ENCODE peak calls at places on chromosomes 5 and 9, in eight cellular contexts. One of them, this sample, is unnamed.

GRCh38 chr9:121684381-121685145 is 33.1 kb downstream of the DAB2IP start:
- DNase-seq in nephron progenitor cell: peak
- DNase-seq in kidney epithelial cell: no peak
- DNase-seq in HFF-Myc: no peak
- DNase-seq in neural crest cell: peak
- DNase-seq in fibroblast of lung: peak
- DNase-seq in heart left ventricle: peak
- DNase-seq in astrocyte of the cerebellum: no peak
- DNase-seq in this sample: no peak

GRCh38 chr5:95959964-95960801 is 1.5 kb downstream of the ELL2 start:
- DNase-seq in fibroblast of lung: peak
- DNase-seq in HFF-Myc: no peak
- DNase-seq in astrocyte of the cerebellum: no peak
- DNase-seq in nephron progenitor cell: peak
- DNase-seq in kidney epithelial cell: no peak
- DNase-seq in neural crest cell: no peak
- DNase-seq in heart left ventricle: peak
- DNase-seq in this sample: no peak

GRCh38 chr5:157740211-157740610 is 3.3 kb upstream of the LSM11 start:
- DNase-seq in neural crest cell: no peak
- DNase-seq in fibroblast of lung: no peak
- DNase-seq in nephron progenitor cell: peak
- DNase-seq in astrocyte of the cerebellum: no peak
- DNase-seq in HFF-Myc: no peak
- DNase-seq in kidney epithelial cell: no peak
- DNase-seq in heart left ventricle: no peak
- DNase-seq in this sample: no peak

GRCh38 chr5:163642904-163643303 is 137.5 kb downstream of the MAT2B start:
- DNase-seq in HFF-Myc: no peak
- DNase-seq in fibroblast of lung: no peak
- DNase-seq in heart left ventricle: no peak
- DNase-seq in kidney epithelial cell: no peak
- DNase-seq in astrocyte of the cerebellum: no peak
- DNase-seq in nephron progenitor cell: no peak
- DNase-seq in neural crest cell: no peak
- DNase-seq in this sample: no peak

GRCh38 chr9:136091582-136092352 is 3.3 kb downstream of the NACC2 start:
- DNase-seq in HFF-Myc: no peak
- DNase-seq in nephron progenitor cell: no peak
- DNase-seq in astrocyte of the cerebellum: no peak
- DNase-seq in neural crest cell: no peak
- DNase-seq in heart left ventricle: peak
- DNase-seq in kidney epithelial cell: no peak
- DNase-seq in fibroblast of lung: no peak
- DNase-seq in this sample: no peak

GRCh38 chr9:3746296-3747275 is 220.8 kb upstream of the RFX3 start:
- DNase-seq in astrocyte of the cerebellum: peak
- DNase-seq in neural crest cell: no peak
- DNase-seq in HFF-Myc: peak
- DNase-seq in nephron progenitor cell: no peak
- DNase-seq in heart left ventricle: no peak
- DNase-seq in kidney epithelial cell: peak
- DNase-seq in fibroblast of lung: peak
- DNase-seq in this sample: no peak

GRCh38 chr5:52870448-52870847 is 82.7 kb downstream of the ITGA1 start:
- DNase-seq in neural crest cell: peak
- DNase-seq in kidney epithelial cell: peak
- DNase-seq in astrocyte of the cerebellum: no peak
- DNase-seq in fibroblast of lung: peak
- DNase-seq in HFF-Myc: no peak
- DNase-seq in nephron progenitor cell: peak
- DNase-seq in heart left ventricle: peak
- DNase-seq in this sample: no peak

GRCh38 chr5:157046041-157046440 is 12.9 kb downstream of the HAVCR1 start:
- DNase-seq in neural crest cell: no peak
- DNase-seq in fibroblast of lung: no peak
- DNase-seq in HFF-Myc: peak
- DNase-seq in nephron progenitor cell: no peak
- DNase-seq in heart left ventricle: peak
- DNase-seq in astrocyte of the cerebellum: no peak
- DNase-seq in kidney epithelial cell: peak
- DNase-seq in this sample: no peak

GRCh38 chr5:35136386-35136785 is 88.6 kb upstream of the AGXT2 start:
- DNase-seq in nephron progenitor cell: no peak
- DNase-seq in fibroblast of lung: peak
- DNase-seq in neural crest cell: no peak
- DNase-seq in kidney epithelial cell: peak
- DNase-seq in HFF-Myc: peak
- DNase-seq in astrocyte of the cerebellum: no peak
- DNase-seq in heart left ventricle: no peak
- DNase-seq in this sample: no peak

GRCh38 chr5:106699198-106699597 is 971.5 kb downstream of the EFNA5 start:
- DNase-seq in heart left ventricle: no peak
- DNase-seq in nephron progenitor cell: peak
- DNase-seq in HFF-Myc: no peak
- DNase-seq in neural crest cell: no peak
- DNase-seq in kidney epithelial cell: no peak
- DNase-seq in fibroblast of lung: no peak
- DNase-seq in astrocyte of the cerebellum: no peak
- DNase-seq in this sample: no peak

GRCh38 chr9:114304416-114305188 is 18.3 kb upstream of the ORM1 start:
- DNase-seq in fibroblast of lung: no peak
- DNase-seq in kidney epithelial cell: no peak
- DNase-seq in heart left ventricle: peak
- DNase-seq in astrocyte of the cerebellum: no peak
- DNase-seq in nephron progenitor cell: no peak
- DNase-seq in HFF-Myc: no peak
- DNase-seq in neural crest cell: no peak
- DNase-seq in this sample: peak

GRCh38 chr9:81513049-81513448 is 176.3 kb downstream of the TLE1 start:
- DNase-seq in heart left ventricle: no peak
- DNase-seq in kidney epithelial cell: no peak
- DNase-seq in neural crest cell: no peak
- DNase-seq in fibroblast of lung: no peak
- DNase-seq in nephron progenitor cell: no peak
- DNase-seq in astrocyte of the cerebellum: no peak
- DNase-seq in HFF-Myc: no peak
- DNase-seq in this sample: no peak

GRCh38 chr9:109451311-109452025 is 46.6 kb downstream of the PTPN3 start:
- DNase-seq in neural crest cell: no peak
- DNase-seq in heart left ventricle: no peak
- DNase-seq in kidney epithelial cell: no peak
- DNase-seq in astrocyte of the cerebellum: no peak
- DNase-seq in fibroblast of lung: no peak
- DNase-seq in HFF-Myc: no peak
- DNase-seq in nephron progenitor cell: no peak
- DNase-seq in this sample: no peak

GRCh38 chr5:135426102-135427082 is 20.8 kb downstream of the DCANP1 start:
- DNase-seq in heart left ventricle: no peak
- DNase-seq in neural crest cell: no peak
- DNase-seq in kidney epithelial cell: no peak
- DNase-seq in astrocyte of the cerebellum: no peak
- DNase-seq in nephron progenitor cell: no peak
- DNase-seq in HFF-Myc: peak
- DNase-seq in fibroblast of lung: peak
- DNase-seq in this sample: no peak

GRCh38 chr9:137220317-137221094 is 1.5 kb downstream of the RNF208 start:
- DNase-seq in kidney epithelial cell: no peak
- DNase-seq in nephron progenitor cell: no peak
- DNase-seq in HFF-Myc: no peak
- DNase-seq in neural crest cell: no peak
- DNase-seq in heart left ventricle: no peak
- DNase-seq in fibroblast of lung: no peak
- DNase-seq in astrocyte of the cerebellum: no peak
- DNase-seq in this sample: no peak

GRCh38 chr9:127122176-127123151 is at the start of gene ANGPTL2:
- DNase-seq in nephron progenitor cell: peak
- DNase-seq in neural crest cell: peak
- DNase-seq in astrocyte of the cerebellum: peak
- DNase-seq in HFF-Myc: peak
- DNase-seq in kidney epithelial cell: peak
- DNase-seq in fibroblast of lung: peak
- DNase-seq in heart left ventricle: peak
- DNase-seq in this sample: peak

GRCh38 chr9:111728617-111729366 is 65.9 kb downstream of the SHOC1 start:
- DNase-seq in neural crest cell: no peak
- DNase-seq in astrocyte of the cerebellum: peak
- DNase-seq in HFF-Myc: peak
- DNase-seq in kidney epithelial cell: peak
- DNase-seq in nephron progenitor cell: no peak
- DNase-seq in fibroblast of lung: peak
- DNase-seq in heart left ventricle: no peak
- DNase-seq in this sample: no peak

GRCh38 chr5:28710360-28710759 is 1672.0 kb upstream of the CDH9 start:
- DNase-seq in fibroblast of lung: no peak
- DNase-seq in neural crest cell: no peak
- DNase-seq in kidney epithelial cell: no peak
- DNase-seq in heart left ventricle: no peak
- DNase-seq in astrocyte of the cerebellum: no peak
- DNase-seq in HFF-Myc: no peak
- DNase-seq in nephron progenitor cell: no peak
- DNase-seq in this sample: no peak
- TF ChIP-seq CTCF in fibroblast of lung: no peak
- TF ChIP-seq CTCF in neural crest cell: peak
- TF ChIP-seq CTCF in kidney epithelial cell: peak
- TF ChIP-seq CTCF in heart left ventricle: no peak
- TF ChIP-seq CTCF in astrocyte of the cerebellum: peak
- TF ChIP-seq CTCF in HFF-Myc: peak
- TF ChIP-seq CTCF in nephron progenitor cell: peak
- TF ChIP-seq CTCF in this sample: peak

GRCh38 chr9:74379718-74380117 is 117.4 kb upstream of the RORB start:
- DNase-seq in astrocyte of the cerebellum: peak
- DNase-seq in fibroblast of lung: no peak
- DNase-seq in kidney epithelial cell: no peak
- DNase-seq in heart left ventricle: no peak
- DNase-seq in neural crest cell: no peak
- DNase-seq in HFF-Myc: no peak
- DNase-seq in nephron progenitor cell: peak
- DNase-seq in this sample: no peak
- TF ChIP-seq CTCF in astrocyte of the cerebellum: peak
- TF ChIP-seq CTCF in fibroblast of lung: no peak
- TF ChIP-seq CTCF in kidney epithelial cell: peak
- TF ChIP-seq CTCF in heart left ventricle: no peak
- TF ChIP-seq CTCF in neural crest cell: peak
- TF ChIP-seq CTCF in HFF-Myc: no peak
- TF ChIP-seq CTCF in nephron progenitor cell: peak
- TF ChIP-seq CTCF in this sample: no peak

GRCh38 chr9:132699926-132700325 is 29.7 kb downstream of the GTF3C4 start:
- DNase-seq in astrocyte of the cerebellum: no peak
- DNase-seq in heart left ventricle: no peak
- DNase-seq in nephron progenitor cell: no peak
- DNase-seq in fibroblast of lung: peak
- DNase-seq in kidney epithelial cell: no peak
- DNase-seq in neural crest cell: no peak
- DNase-seq in HFF-Myc: peak
- DNase-seq in this sample: no peak

GRCh38 chr9:132697230-132697629 is 27.0 kb downstream of the GTF3C4 start:
- DNase-seq in fibroblast of lung: no peak
- DNase-seq in heart left ventricle: no peak
- DNase-seq in neural crest cell: no peak
- DNase-seq in astrocyte of the cerebellum: no peak
- DNase-seq in nephron progenitor cell: no peak
- DNase-seq in kidney epithelial cell: no peak
- DNase-seq in HFF-Myc: no peak
- DNase-seq in this sample: no peak

GRCh38 chr9:132698989-132699388 is 28.7 kb downstream of the GTF3C4 start:
- DNase-seq in nephron progenitor cell: no peak
- DNase-seq in heart left ventricle: no peak
- DNase-seq in fibroblast of lung: no peak
- DNase-seq in HFF-Myc: no peak
- DNase-seq in neural crest cell: no peak
- DNase-seq in kidney epithelial cell: no peak
- DNase-seq in astrocyte of the cerebellum: no peak
- DNase-seq in this sample: no peak

DNA sequence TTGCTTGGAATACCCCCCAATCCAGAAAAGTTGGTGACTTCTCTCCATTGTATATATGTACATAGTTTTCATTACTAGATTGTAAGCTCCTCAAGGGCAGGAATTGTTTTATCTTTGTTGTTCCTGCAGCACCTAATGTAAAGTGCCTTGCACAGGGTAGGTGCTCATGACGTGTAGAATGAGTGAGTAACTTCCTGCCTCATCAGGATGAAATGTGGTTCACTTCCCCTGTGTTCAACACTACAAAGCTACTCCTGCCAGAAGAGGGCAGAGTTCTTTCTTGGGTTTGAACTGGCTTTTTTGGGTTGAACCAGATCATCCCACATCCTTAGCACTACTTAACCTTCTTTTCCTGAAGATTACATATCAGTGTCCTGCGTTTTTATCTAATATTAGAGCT is 23.9 kb downstream of the GTF3C4 start:
- DNase-seq in fibroblast of lung: no peak
- DNase-seq in neural crest cell: no peak
- DNase-seq in kidney epithelial cell: no peak
- DNase-seq in nephron progenitor cell: no peak
- DNase-seq in astrocyte of the cerebellum: no peak
- DNase-seq in HFF-Myc: no peak
- DNase-seq in heart left ventricle: no peak
- DNase-seq in this sample: no peak
- TF ChIP-seq CTCF in fibroblast of lung: no peak
- TF ChIP-seq CTCF in neural crest cell: no peak
- TF ChIP-seq CTCF in kidney epithelial cell: no peak
- TF ChIP-seq CTCF in nephron progenitor cell: no peak
- TF ChIP-seq CTCF in astrocyte of the cerebellum: no peak
- TF ChIP-seq CTCF in HFF-Myc: peak
- TF ChIP-seq CTCF in heart left ventricle: no peak
- TF ChIP-seq CTCF in this sample: no peak

GRCh38 chr5:14870347-14871083 is 1.1 kb downstream of the ANKH start:
- DNase-seq in neural crest cell: no peak
- DNase-seq in astrocyte of the cerebellum: no peak
- DNase-seq in kidney epithelial cell: no peak
- DNase-seq in nephron progenitor cell: no peak
- DNase-seq in fibroblast of lung: no peak
- DNase-seq in HFF-Myc: no peak
- DNase-seq in heart left ventricle: peak
- DNase-seq in this sample: no peak

GRCh38 chr5:14871084-14871572 is 450 bp downstream of the ANKH start:
- DNase-seq in neural crest cell: peak
- DNase-seq in HFF-Myc: no peak
- DNase-seq in nephron progenitor cell: no peak
- DNase-seq in kidney epithelial cell: no peak
- DNase-seq in heart left ventricle: peak
- DNase-seq in astrocyte of the cerebellum: no peak
- DNase-seq in fibroblast of lung: no peak
- DNase-seq in this sample: no peak

GRCh38 chr5:14873093-14873492 is 1.5 kb upstream of the ANKH start:
- DNase-seq in nephron progenitor cell: no peak
- DNase-seq in heart left ventricle: no peak
- DNase-seq in fibroblast of lung: no peak
- DNase-seq in HFF-Myc: no peak
- DNase-seq in astrocyte of the cerebellum: no peak
- DNase-seq in kidney epithelial cell: no peak
- DNase-seq in neural crest cell: no peak
- DNase-seq in this sample: no peak

GRCh38 chr5:14872070-14872989 is 752 bp upstream of the ANKH start:
- DNase-seq in nephron progenitor cell: peak
- DNase-seq in neural crest cell: peak
- DNase-seq in fibroblast of lung: peak
- DNase-seq in kidney epithelial cell: no peak
- DNase-seq in heart left ventricle: peak
- DNase-seq in HFF-Myc: no peak
- DNase-seq in astrocyte of the cerebellum: no peak
- DNase-seq in this sample: peak

GRCh38 chr5:14871573-14872069 is at the start of gene ANKH:
- DNase-seq in neural crest cell: peak
- DNase-seq in HFF-Myc: no peak
- DNase-seq in astrocyte of the cerebellum: peak
- DNase-seq in fibroblast of lung: peak
- DNase-seq in heart left ventricle: peak
- DNase-seq in nephron progenitor cell: peak
- DNase-seq in kidney epithelial cell: no peak
- DNase-seq in this sample: peak
- TF ChIP-seq CTCF in neural crest cell: peak
- TF ChIP-seq CTCF in HFF-Myc: no peak
- TF ChIP-seq CTCF in astrocyte of the cerebellum: no peak
- TF ChIP-seq CTCF in fibroblast of lung: peak
- TF ChIP-seq CTCF in heart left ventricle: no peak
- TF ChIP-seq CTCF in nephron progenitor cell: no peak
- TF ChIP-seq CTCF in kidney epithelial cell: no peak
- TF ChIP-seq CTCF in this sample: no peak

This sample was measured in osteocyte.